ENCODE peak calls at places on chromosomes 11 and 22, in nine cellular contexts. One of them, this sample, is unnamed.

GRCh38 chr11:69086152-69086551 is 37.4 kb downstream of the TPCN2 start:
- DNase-seq in tibial artery: no peak
- DNase-seq in neuronal stem cell: no peak
- DNase-seq in fibroblast of the aortic adventitia: peak
- DNase-seq in H1: no peak
- DNase-seq in HAP-1: no peak
- DNase-seq in GM23248: peak
- DNase-seq in Caco-2: no peak
- DNase-seq in mesendoderm: peak
- DNase-seq in this sample: no peak

GRCh38 chr22:38403806-38404205 is 51.2 kb downstream of the KCNJ4 start:
- DNase-seq in tibial artery: no peak
- DNase-seq in neuronal stem cell: no peak
- DNase-seq in fibroblast of the aortic adventitia: no peak
- DNase-seq in H1: no peak
- DNase-seq in HAP-1: no peak
- DNase-seq in GM23248: no peak
- DNase-seq in Caco-2: no peak
- DNase-seq in mesendoderm: no peak
- DNase-seq in this sample: no peak

GRCh38 chr11:94179696-94180095 is 51.1 kb downstream of the PANX1 start:
- DNase-seq in tibial artery: no peak
- DNase-seq in neuronal stem cell: no peak
- DNase-seq in fibroblast of the aortic adventitia: no peak
- DNase-seq in H1: no peak
- DNase-seq in HAP-1: no peak
- DNase-seq in GM23248: no peak
- DNase-seq in Caco-2: no peak
- DNase-seq in mesendoderm: no peak
- DNase-seq in this sample: no peak

GRCh38 chr11:85663781-85664560 is 958 bp downstream of the CREBZF start:
- DNase-seq in tibial artery: peak
- DNase-seq in neuronal stem cell: peak
- DNase-seq in fibroblast of the aortic adventitia: peak
- DNase-seq in H1: no peak
- DNase-seq in HAP-1: peak
- DNase-seq in GM23248: peak
- DNase-seq in Caco-2: peak
- DNase-seq in mesendoderm: peak
- DNase-seq in this sample: no peak

GRCh38 chr11:71490044-71490730 is 36.9 kb upstream of the KRTAP5-7 start:
- DNase-seq in tibial artery: no peak
- DNase-seq in neuronal stem cell: no peak
- DNase-seq in fibroblast of the aortic adventitia: no peak
- DNase-seq in H1: no peak
- DNase-seq in HAP-1: no peak
- DNase-seq in GM23248: no peak
- DNase-seq in Caco-2: peak
- DNase-seq in mesendoderm: no peak
- DNase-seq in this sample: no peak

GRCh38 chr11:64007629-64008282 is 21.5 kb downstream of the OTUB1 start:
- DNase-seq in tibial artery: peak
- DNase-seq in neuronal stem cell: no peak
- DNase-seq in fibroblast of the aortic adventitia: peak
- DNase-seq in H1: no peak
- DNase-seq in HAP-1: no peak
- DNase-seq in GM23248: peak
- DNase-seq in Caco-2: no peak
- DNase-seq in mesendoderm: peak
- DNase-seq in this sample: no peak

GRCh38 chr22:23325183-23325582 is 144.9 kb downstream of the BCR start:
- DNase-seq in tibial artery: no peak
- DNase-seq in neuronal stem cell: peak
- DNase-seq in fibroblast of the aortic adventitia: no peak
- DNase-seq in H1: no peak
- DNase-seq in HAP-1: no peak
- DNase-seq in GM23248: no peak
- DNase-seq in Caco-2: no peak
- DNase-seq in mesendoderm: peak
- DNase-seq in this sample: no peak

GRCh38 chr22:23279781-23280180 is 99.5 kb downstream of the BCR start:
- DNase-seq in tibial artery: no peak
- DNase-seq in neuronal stem cell: no peak
- DNase-seq in fibroblast of the aortic adventitia: no peak
- DNase-seq in H1: no peak
- DNase-seq in HAP-1: no peak
- DNase-seq in GM23248: peak
- DNase-seq in Caco-2: no peak
- DNase-seq in mesendoderm: no peak
- DNase-seq in this sample: no peak

GRCh38 chr11:134669796-134670195 is 257.8 kb upstream of the B3GAT1 start:
- DNase-seq in tibial artery: no peak
- DNase-seq in neuronal stem cell: no peak
- DNase-seq in fibroblast of the aortic adventitia: no peak
- DNase-seq in H1: no peak
- DNase-seq in HAP-1: no peak
- DNase-seq in GM23248: no peak
- DNase-seq in Caco-2: peak
- DNase-seq in mesendoderm: no peak
- DNase-seq in this sample: no peak

GRCh38 chr11:107549253-107549953 is 16.1 kb downstream of the ALKBH8 start:
- DNase-seq in tibial artery: no peak
- DNase-seq in neuronal stem cell: no peak
- DNase-seq in fibroblast of the aortic adventitia: peak
- DNase-seq in H1: no peak
- DNase-seq in HAP-1: peak
- DNase-seq in GM23248: peak
- DNase-seq in Caco-2: no peak
- DNase-seq in mesendoderm: peak
- DNase-seq in this sample: no peak

GRCh38 chr22:30240541-30241417 is 5.8 kb downstream of the LIF start:
- DNase-seq in tibial artery: no peak
- DNase-seq in neuronal stem cell: no peak
- DNase-seq in fibroblast of the aortic adventitia: no peak
- DNase-seq in H1: no peak
- DNase-seq in HAP-1: no peak
- DNase-seq in GM23248: no peak
- DNase-seq in Caco-2: no peak
- DNase-seq in mesendoderm: no peak
- DNase-seq in this sample: no peak

GRCh38 chr22:30245985-30246901 is at the start of gene LIF:
- DNase-seq in tibial artery: no peak
- DNase-seq in neuronal stem cell: no peak
- DNase-seq in fibroblast of the aortic adventitia: peak
- DNase-seq in H1: no peak
- DNase-seq in HAP-1: peak
- DNase-seq in GM23248: peak
- DNase-seq in Caco-2: no peak
- DNase-seq in mesendoderm: peak
- DNase-seq in this sample: no peak

GRCh38 chr22:30245181-30245984 is 1.2 kb downstream of the LIF start:
- DNase-seq in tibial artery: no peak
- DNase-seq in neuronal stem cell: no peak
- DNase-seq in fibroblast of the aortic adventitia: no peak
- DNase-seq in H1: no peak
- DNase-seq in HAP-1: peak
- DNase-seq in GM23248: no peak
- DNase-seq in Caco-2: peak
- DNase-seq in mesendoderm: peak
- DNase-seq in this sample: no peak

GRCh38 chr22:30241576-30242371 is 4.8 kb downstream of the LIF start:
- DNase-seq in tibial artery: no peak
- DNase-seq in neuronal stem cell: no peak
- DNase-seq in fibroblast of the aortic adventitia: peak
- DNase-seq in H1: no peak
- DNase-seq in HAP-1: no peak
- DNase-seq in GM23248: no peak
- DNase-seq in Caco-2: no peak
- DNase-seq in mesendoderm: no peak
- DNase-seq in this sample: no peak

GRCh38 chr22:30243671-30244465 is 2.7 kb downstream of the LIF start:
- DNase-seq in tibial artery: no peak
- DNase-seq in neuronal stem cell: no peak
- DNase-seq in fibroblast of the aortic adventitia: no peak
- DNase-seq in H1: no peak
- DNase-seq in HAP-1: no peak
- DNase-seq in GM23248: no peak
- DNase-seq in Caco-2: no peak
- DNase-seq in mesendoderm: no peak
- DNase-seq in this sample: no peak
- H3K4me3 ChIP-seq in tibial artery: no peak
- H3K4me3 ChIP-seq in neuronal stem cell: no peak
- H3K4me3 ChIP-seq in fibroblast of the aortic adventitia: no peak
- H3K4me3 ChIP-seq in H1: no peak
- H3K4me3 ChIP-seq in HAP-1: no peak
- H3K4me3 ChIP-seq in GM23248: no peak
- H3K4me3 ChIP-seq in Caco-2: no peak
- H3K4me3 ChIP-seq in mesendoderm: no peak
- H3K4me3 ChIP-seq in this sample: no peak

GRCh38 chr11:62104001-62104400 is 19.8 kb upstream of the INCENP start:
- DNase-seq in tibial artery: no peak
- DNase-seq in neuronal stem cell: no peak
- DNase-seq in fibroblast of the aortic adventitia: no peak
- DNase-seq in H1: no peak
- DNase-seq in HAP-1: no peak
- DNase-seq in GM23248: peak
- DNase-seq in Caco-2: no peak
- DNase-seq in mesendoderm: no peak
- DNase-seq in this sample: no peak

GRCh38 chr11:62108017-62108750 is 15.6 kb upstream of the INCENP start:
- DNase-seq in tibial artery: no peak
- DNase-seq in neuronal stem cell: peak
- DNase-seq in fibroblast of the aortic adventitia: peak
- DNase-seq in H1: peak
- DNase-seq in HAP-1: peak
- DNase-seq in GM23248: peak
- DNase-seq in Caco-2: no peak
- DNase-seq in mesendoderm: peak
- DNase-seq in this sample: no peak

GRCh38 chr11:62105611-62106245 is 18.1 kb upstream of the INCENP start:
- DNase-seq in tibial artery: no peak
- DNase-seq in neuronal stem cell: no peak
- DNase-seq in fibroblast of the aortic adventitia: peak
- DNase-seq in H1: no peak
- DNase-seq in HAP-1: no peak
- DNase-seq in GM23248: peak
- DNase-seq in Caco-2: no peak
- DNase-seq in mesendoderm: no peak
- DNase-seq in this sample: no peak

GRCh38 chr11:62103141-62103540 is 20.7 kb upstream of the INCENP start:
- DNase-seq in tibial artery: no peak
- DNase-seq in neuronal stem cell: no peak
- DNase-seq in fibroblast of the aortic adventitia: no peak
- DNase-seq in H1: no peak
- DNase-seq in HAP-1: no peak
- DNase-seq in GM23248: no peak
- DNase-seq in Caco-2: no peak
- DNase-seq in mesendoderm: no peak
- DNase-seq in this sample: no peak

DNA sequence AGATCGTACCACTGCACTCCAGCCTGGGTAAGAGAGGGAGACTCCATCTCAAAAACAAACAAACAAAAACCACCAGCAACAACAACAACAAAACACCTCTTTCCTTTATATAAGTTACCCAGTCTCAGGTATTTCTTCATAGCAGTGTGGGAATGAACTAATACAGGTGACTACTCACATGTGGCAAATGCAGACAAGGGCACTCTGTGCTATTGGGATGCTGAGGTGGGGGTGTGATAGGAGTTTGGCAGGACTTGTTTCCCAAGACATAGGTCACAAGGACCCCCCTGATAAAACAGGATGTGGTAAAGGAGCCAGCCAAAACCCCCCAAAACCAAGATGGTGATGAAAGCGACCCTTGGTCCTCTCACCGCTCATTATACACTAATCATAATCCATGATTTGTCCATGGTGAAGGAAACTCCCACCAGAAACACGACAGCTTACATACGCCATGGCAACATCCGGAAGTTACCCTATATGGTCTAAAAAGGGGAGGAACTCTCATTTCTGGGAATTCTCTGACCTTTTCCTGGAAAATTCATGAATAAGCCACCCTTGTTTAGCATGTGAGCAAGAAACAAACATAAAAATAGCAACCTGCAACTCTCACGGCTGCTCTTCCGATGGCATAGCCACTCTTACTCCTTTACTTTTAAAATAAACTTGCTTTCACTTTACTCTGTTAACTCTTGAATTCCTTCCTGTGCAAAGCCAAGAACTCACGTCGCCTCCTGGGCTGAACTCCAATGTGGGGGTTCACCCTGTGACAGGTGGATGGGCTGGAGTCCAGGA is 18.8 kb upstream of the INCENP start:
- DNase-seq in tibial artery: no peak
- DNase-seq in neuronal stem cell: no peak
- DNase-seq in fibroblast of the aortic adventitia: peak
- DNase-seq in H1: no peak
- DNase-seq in HAP-1: no peak
- DNase-seq in GM23248: peak
- DNase-seq in Caco-2: no peak
- DNase-seq in mesendoderm: no peak
- DNase-seq in this sample: no peak
- H3K4me3 ChIP-seq in tibial artery: peak
- H3K4me3 ChIP-seq in neuronal stem cell: no peak
- H3K4me3 ChIP-seq in fibroblast of the aortic adventitia: peak
- H3K4me3 ChIP-seq in H1: no peak
- H3K4me3 ChIP-seq in HAP-1: no peak
- H3K4me3 ChIP-seq in GM23248: peak
- H3K4me3 ChIP-seq in Caco-2: no peak
- H3K4me3 ChIP-seq in mesendoderm: no peak
- H3K4me3 ChIP-seq in this sample: no peak

GRCh38 chr22:50544746-50545253 is 899 bp upstream of the KLHDC7B start:
- DNase-seq in tibial artery: no peak
- DNase-seq in neuronal stem cell: no peak
- DNase-seq in fibroblast of the aortic adventitia: no peak
- DNase-seq in H1: no peak
- DNase-seq in HAP-1: no peak
- DNase-seq in GM23248: no peak
- DNase-seq in Caco-2: no peak
- DNase-seq in mesendoderm: no peak
- DNase-seq in this sample: no peak
- H3K4me3 ChIP-seq in tibial artery: no peak
- H3K4me3 ChIP-seq in neuronal stem cell: no peak
- H3K4me3 ChIP-seq in fibroblast of the aortic adventitia: no peak
- H3K4me3 ChIP-seq in H1: peak
- H3K4me3 ChIP-seq in HAP-1: no peak
- H3K4me3 ChIP-seq in GM23248: peak
- H3K4me3 ChIP-seq in Caco-2: no peak
- H3K4me3 ChIP-seq in mesendoderm: no peak
- H3K4me3 ChIP-seq in this sample: no peak

DNA sequence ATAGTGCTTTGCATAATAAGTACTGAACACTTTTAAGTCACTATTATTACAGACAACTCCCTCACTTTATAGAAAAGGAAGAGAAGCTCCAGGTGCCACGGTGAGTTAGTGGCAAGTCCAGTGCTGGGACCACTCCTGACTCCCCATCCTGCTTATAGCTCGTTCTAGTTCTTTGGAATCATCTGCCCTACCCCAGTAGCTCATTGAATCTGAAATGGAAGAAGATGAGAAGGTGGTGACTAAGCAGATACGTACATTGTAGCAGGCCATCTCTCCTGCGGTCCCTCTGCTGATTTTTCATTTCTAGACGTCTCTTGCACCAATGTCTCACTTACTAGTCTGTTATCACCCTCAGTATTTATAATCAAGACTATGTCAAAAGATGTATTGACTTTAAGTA is 21.6 kb downstream of the MMP20 start:
- DNase-seq in tibial artery: no peak
- DNase-seq in neuronal stem cell: no peak
- DNase-seq in fibroblast of the aortic adventitia: no peak
- DNase-seq in H1: no peak
- DNase-seq in HAP-1: no peak
- DNase-seq in GM23248: no peak
- DNase-seq in Caco-2: no peak
- DNase-seq in mesendoderm: no peak
- DNase-seq in this sample: no peak
- H3K4me3 ChIP-seq in tibial artery: no peak
- H3K4me3 ChIP-seq in neuronal stem cell: no peak
- H3K4me3 ChIP-seq in fibroblast of the aortic adventitia: no peak
- H3K4me3 ChIP-seq in H1: no peak
- H3K4me3 ChIP-seq in HAP-1: no peak
- H3K4me3 ChIP-seq in GM23248: no peak
- H3K4me3 ChIP-seq in Caco-2: no peak
- H3K4me3 ChIP-seq in mesendoderm: no peak
- H3K4me3 ChIP-seq in this sample: no peak